ENCODE peak calls at places on chromosomes 7 and 10, in four cellular contexts. X is HepG2, Z is K562, R is WTC11. F is an unnamed sample.

GRCh38 chr10:97715259-97715874 is 1.8 kb downstream of the MARVELD1 start:
- DNase-seq in X (no peak), Z (no peak), R (peak; percentile 35), F (no peak)

GRCh38 chr10:35328404-35329037 is 7.8 kb upstream of the CCNY start:
- DNase-seq in X (no peak), Z (no peak), R (no peak), F (no peak)

GRCh38 chr10:80599424-80599847 is 61.7 kb downstream of the SH2D4B start:
- DNase-seq in X (peak; percentile 20), Z (peak; percentile 87), R (peak; percentile 78), F (peak; percentile 49)

GRCh38 chr10:116120688-116121087 is 152.3 kb downstream of the GFRA1 start:
- DNase-seq in X (no peak), Z (peak; percentile 38), R (peak; percentile 80), F (no peak)

GRCh38 chr10:42939237-42939636 is 137.6 kb upstream of the RET start:
- DNase-seq in X (no peak), Z (no peak), R (no peak), F (no peak)

GRCh38 chr7:105011771-105012502 is 2.1 kb upstream of the KMT2E start:
- DNase-seq in X (no peak), Z (no peak), R (no peak), F (no peak)

GRCh38 chr7:69994907-69995542 is 396.8 kb downstream of the AUTS2 start:
- DNase-seq in X (no peak), Z (no peak), R (no peak), F (no peak)

GRCh38 chr7:78765985-78766729 is 687.3 kb downstream of the MAGI2 start:
- DNase-seq in X (no peak), Z (no peak), R (no peak), F (no peak)

GRCh38 chr7:113013761-113014449 is 72.7 kb downstream of the GPR85 start:
- DNase-seq in X (no peak), Z (no peak), R (no peak), F (no peak)

GRCh38 chr7:99096124-99096887 is 47.6 kb downstream of the SMURF1 start:
- DNase-seq in X (peak; percentile 44), Z (no peak), R (no peak), F (no peak)

GRCh38 chr7:65379318-65379717 is 5.7 kb downstream of the ZNF92 start:
- DNase-seq in X (peak; percentile 72), Z (no peak), R (no peak), F (no peak)

GRCh38 chr7:79011921-79012320 is 441.5 kb downstream of the MAGI2 start:
- DNase-seq in X (no peak), Z (no peak), R (no peak), F (no peak)

GRCh38 chr7:38465946-38466345 is 165.2 kb downstream of the AMPH start:
- DNase-seq in X (no peak), Z (no peak), R (no peak), F (no peak)

GRCh38 chr10:30775779-30776591 is 146.4 kb upstream of the LYZL2 start:
- DNase-seq in X (no peak), Z (no peak), R (no peak), F (no peak)

GRCh38 chr7:24665564-24666294 is 91.5 kb downstream of the GSDME start:
- DNase-seq in X (peak; percentile 53), Z (peak; percentile 55), R (peak; percentile 23), F (peak; percentile 32)

GRCh38 chr10:72729528-72729927 is 37.6 kb downstream of the MCU start:
- DNase-seq in X (peak; percentile 23), Z (no peak), R (no peak), F (no peak)

DNA sequence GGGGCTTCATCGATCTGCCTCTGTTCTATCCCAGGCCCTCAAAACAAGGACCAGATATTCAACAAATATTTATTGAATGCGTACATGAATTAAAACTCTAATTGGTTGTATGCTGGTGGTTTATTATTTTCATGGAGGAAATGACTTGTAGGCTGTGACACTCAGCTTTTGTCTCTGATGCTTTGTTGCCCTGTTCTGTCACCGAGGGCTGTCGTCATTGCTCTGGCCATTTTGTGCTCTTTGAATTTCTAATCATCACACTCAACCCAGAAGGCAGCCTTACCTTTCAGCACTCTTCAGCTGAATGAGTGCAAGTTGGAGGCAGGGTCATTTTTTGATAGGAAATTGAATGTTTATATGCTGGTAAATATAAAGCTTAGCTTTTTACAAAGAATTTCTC is 14.5 kb downstream of the SRGN start:
- DNase-seq in X (no peak), Z (no peak), R (no peak), F (no peak)
- TF ChIP-seq MAX in X (no peak), Z (no peak), R (no peak), F (no peak)

GRCh38 chr10:119348516-119349240 is 141.3 kb downstream of the GRK5 start:
- DNase-seq in X (no peak), Z (no peak), R (no peak), F (no peak)
- TF ChIP-seq NR3C1 in X (no peak), Z (no peak), R (no peak), F (no peak)

GRCh38 chr10:124390788-124391187 is 27.9 kb downstream of the OAT start:
- DNase-seq in X (no peak), Z (no peak), R (no peak), F (no peak)
- TF ChIP-seq MAX in X (no peak), Z (no peak), R (no peak), F (no peak)

GRCh38 chr10:128095023-128095752 is 31.0 kb downstream of the MKI67 start:
- DNase-seq in X (no peak), Z (no peak), R (no peak), F (peak; percentile 18)
- TF ChIP-seq NR3C1 in X (no peak), Z (no peak), R (no peak), F (no peak)

DNA sequence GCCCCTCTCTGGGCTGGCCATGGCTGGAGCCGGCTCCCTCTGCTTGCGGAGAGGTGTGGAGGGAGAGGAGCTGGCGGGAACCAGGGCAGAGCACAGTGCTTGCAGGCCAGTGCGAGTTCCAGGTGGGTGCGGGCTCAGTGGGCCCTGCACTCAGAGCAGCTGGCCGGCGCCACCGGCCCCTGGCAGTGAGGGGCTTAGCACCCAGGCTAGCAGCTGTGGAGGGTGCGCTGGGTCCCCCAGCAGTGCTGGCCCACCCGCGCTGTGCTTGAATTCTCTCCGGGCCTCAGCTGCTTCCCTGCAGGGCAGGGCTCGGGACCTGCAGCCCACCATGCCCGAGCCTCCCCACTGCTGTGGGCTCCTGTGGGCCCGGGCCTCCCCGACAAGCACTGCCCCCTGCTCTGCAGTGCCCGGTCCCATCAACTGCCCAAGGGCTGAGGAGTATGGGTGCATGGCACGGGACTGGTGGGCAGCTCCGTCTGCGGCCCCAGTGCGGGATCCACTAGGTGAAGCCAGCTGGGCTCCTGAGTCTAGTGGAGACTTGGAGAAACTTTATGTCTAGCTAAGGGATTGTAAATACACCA is 61.2 kb upstream of the AGR3 start:
- DNase-seq in X (no peak), Z (no peak), R (no peak), F (no peak)
- TF ChIP-seq MAX in X (no peak), Z (no peak), R (no peak), F (no peak)

GRCh38 chr7:36563706-36564325 is 160.5 kb downstream of the AOAH start:
- DNase-seq in X (no peak), Z (no peak), R (no peak), F (no peak)
- TF ChIP-seq NR3C1 in X (no peak), Z (no peak), R (no peak), F (no peak)

GRCh38 chr10:81603106-81603620 is 271.8 kb upstream of the NRG3 start:
- DNase-seq in X (no peak), Z (no peak), R (no peak), F (no peak)

GRCh38 chr10:81594991-81595390 is 280.0 kb upstream of the NRG3 start:
- DNase-seq in X (no peak), Z (no peak), R (no peak), F (no peak)

DNA sequence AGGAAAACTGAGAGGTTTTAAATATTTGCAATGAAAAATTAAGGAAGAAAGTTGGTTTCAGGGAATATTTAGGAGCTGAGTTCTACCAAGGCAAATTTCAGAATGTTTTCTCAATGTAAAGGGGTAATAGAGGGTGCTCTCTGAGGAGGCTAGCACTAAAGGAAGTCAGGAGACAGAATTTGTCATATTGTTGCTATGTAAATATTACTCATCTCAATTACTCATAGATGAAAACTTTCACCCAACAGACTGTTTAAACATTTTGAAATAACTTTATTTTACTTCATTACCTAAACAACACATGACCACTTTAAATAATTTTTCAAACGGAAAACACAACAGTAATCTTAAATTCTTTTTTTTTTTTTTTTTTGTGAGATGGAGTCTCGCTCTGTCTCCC is 274.8 kb upstream of the NRG3 start:
- DNase-seq in X (no peak), Z (no peak), R (no peak), F (peak; percentile 5)
- TF ChIP-seq MAX in X (no peak), Z (no peak), R (no peak), F (no peak)

DNA sequence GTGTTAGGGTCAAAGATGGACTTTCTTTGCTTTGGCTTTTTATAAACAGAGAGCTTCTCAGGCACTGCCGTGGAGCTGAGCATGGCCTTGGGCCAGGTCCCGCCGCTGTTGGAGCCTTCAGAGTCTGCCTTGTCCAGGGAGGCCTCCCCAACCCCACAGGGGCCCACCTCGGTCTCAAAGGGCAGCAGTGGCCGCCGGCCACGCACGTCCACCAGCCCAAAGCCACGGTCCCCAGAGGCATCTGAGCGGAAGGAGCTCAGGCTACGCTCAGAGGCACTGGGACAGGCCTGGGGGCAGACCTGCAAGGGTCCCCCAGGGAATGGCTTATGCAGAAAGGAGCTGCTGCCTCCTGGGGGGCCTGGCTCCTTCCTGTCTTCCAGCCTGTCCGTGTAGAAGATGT is 105.0 kb downstream of the DLG5 start:
- DNase-seq in X (no peak), Z (no peak), R (no peak), F (no peak)
- TF ChIP-seq NR3C1 in X (no peak), Z (no peak), R (no peak), F (no peak)

GRCh38 chr10:49678827-49679479 is 498 bp upstream of the C10orf53 start:
- DNase-seq in X (no peak), Z (peak; percentile 29), R (no peak), F (no peak)
- TF ChIP-seq MAX in X (no peak), Z (no peak), R (no peak), F (no peak)

GRCh38 chr7:71439316-71439715 is 307.4 kb downstream of the GALNT17 start:
- DNase-seq in X (no peak), Z (no peak), R (no peak), F (no peak)
- TF ChIP-seq NR3C1 in X (no peak), Z (no peak), R (no peak), F (no peak)